ENCODE peak calls at places on chromosomes 4 and X, in eight cellular contexts. One of them, this sample, is unnamed. For H3K36me3, the result is how much of the 10 kb centered on the place peaks cover.

GRCh38 chr4:6331018-6331417 is 61.4 kb downstream of the WFS1 start:
- DNase-seq in suprapubic skin: no peak
- DNase-seq in cardiac muscle cell: peak
- DNase-seq in GM23338: peak
- DNase-seq in fibroblast of lung: no peak
- DNase-seq in left ventricle myocardium inferior: no peak
- DNase-seq in adrenal gland: no peak
- DNase-seq in mammary epithelial cell: no peak
- DNase-seq in this sample: peak

GRCh38 chr4:109826719-109827118 is 1.1 kb upstream of the RRH start:
- DNase-seq in cardiac muscle cell: peak
- DNase-seq in left ventricle myocardium inferior: no peak
- DNase-seq in mammary epithelial cell: no peak
- DNase-seq in suprapubic skin: no peak
- DNase-seq in adrenal gland: no peak
- DNase-seq in fibroblast of lung: peak
- DNase-seq in GM23338: peak
- DNase-seq in this sample: no peak

GRCh38 chr4:87420431-87420830 is 1.9 kb upstream of the NUDT9 start:
- DNase-seq in GM23338: no peak
- DNase-seq in cardiac muscle cell: no peak
- DNase-seq in adrenal gland: no peak
- DNase-seq in fibroblast of lung: no peak
- DNase-seq in mammary epithelial cell: no peak
- DNase-seq in left ventricle myocardium inferior: no peak
- DNase-seq in suprapubic skin: no peak
- DNase-seq in this sample: no peak

GRCh38 chrX:132071260-132071659 is 48.2 kb downstream of the STK26 start:
- DNase-seq in mammary epithelial cell: peak
- DNase-seq in adrenal gland: no peak
- DNase-seq in fibroblast of lung: peak
- DNase-seq in suprapubic skin: no peak
- DNase-seq in cardiac muscle cell: peak
- DNase-seq in left ventricle myocardium inferior: no peak
- DNase-seq in GM23338: peak
- DNase-seq in this sample: peak

GRCh38 chr4:102794999-102795398 is 32.4 kb downstream of the UBE2D3 start:
- DNase-seq in adrenal gland: no peak
- DNase-seq in left ventricle myocardium inferior: no peak
- DNase-seq in suprapubic skin: no peak
- DNase-seq in GM23338: no peak
- DNase-seq in mammary epithelial cell: no peak
- DNase-seq in fibroblast of lung: no peak
- DNase-seq in cardiac muscle cell: no peak
- DNase-seq in this sample: no peak

GRCh38 chr4:20773144-20773997 is 73.1 kb downstream of the PACRGL start:
- DNase-seq in fibroblast of lung: peak
- DNase-seq in cardiac muscle cell: peak
- DNase-seq in GM23338: peak
- DNase-seq in suprapubic skin: no peak
- DNase-seq in left ventricle myocardium inferior: no peak
- DNase-seq in mammary epithelial cell: peak
- DNase-seq in adrenal gland: peak
- DNase-seq in this sample: peak

GRCh38 chrX:27633328-27633727 is 43.2 kb downstream of the DCAF8L2 start:
- DNase-seq in left ventricle myocardium inferior: no peak
- DNase-seq in adrenal gland: no peak
- DNase-seq in mammary epithelial cell: no peak
- DNase-seq in suprapubic skin: no peak
- DNase-seq in GM23338: no peak
- DNase-seq in fibroblast of lung: no peak
- DNase-seq in cardiac muscle cell: no peak
- DNase-seq in this sample: no peak

GRCh38 chr4:20625460-20625859 is 74.8 kb upstream of the PACRGL start:
- DNase-seq in mammary epithelial cell: no peak
- DNase-seq in cardiac muscle cell: no peak
- DNase-seq in adrenal gland: no peak
- DNase-seq in left ventricle myocardium inferior: no peak
- DNase-seq in fibroblast of lung: no peak
- DNase-seq in suprapubic skin: no peak
- DNase-seq in GM23338: no peak
- DNase-seq in this sample: no peak

GRCh38 chr4:84298023-84298718 is 200.9 kb downstream of the NKX6-1 start:
- DNase-seq in GM23338: no peak
- DNase-seq in suprapubic skin: no peak
- DNase-seq in mammary epithelial cell: no peak
- DNase-seq in fibroblast of lung: no peak
- DNase-seq in cardiac muscle cell: no peak
- DNase-seq in left ventricle myocardium inferior: no peak
- DNase-seq in adrenal gland: no peak
- DNase-seq in this sample: no peak

GRCh38 chr4:145709843-145710242 is 29.9 kb downstream of the C4orf51 start:
- DNase-seq in cardiac muscle cell: peak
- DNase-seq in left ventricle myocardium inferior: no peak
- DNase-seq in adrenal gland: no peak
- DNase-seq in GM23338: no peak
- DNase-seq in suprapubic skin: no peak
- DNase-seq in mammary epithelial cell: peak
- DNase-seq in fibroblast of lung: peak
- DNase-seq in this sample: no peak

DNA sequence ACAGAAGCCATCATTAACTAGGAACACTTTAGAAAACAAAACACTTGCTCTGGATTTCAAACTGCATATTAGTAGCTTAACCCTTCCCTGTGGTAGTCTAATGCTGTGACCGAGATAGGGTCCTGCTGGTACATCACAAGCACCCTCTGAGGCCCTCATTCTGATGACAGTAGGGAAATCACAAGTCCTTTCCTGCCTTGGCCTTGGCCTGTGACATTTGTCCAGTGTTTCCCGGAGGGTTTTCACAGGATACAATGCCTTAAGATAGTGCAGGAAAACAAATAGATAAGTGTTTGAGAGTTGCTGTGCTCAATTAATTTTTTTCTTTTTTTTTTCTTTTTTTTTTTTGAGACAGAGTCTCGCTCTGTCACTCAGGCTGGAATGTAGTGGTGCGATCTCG is 29.0 kb downstream of the SYAP1 start:
- DNase-seq in fibroblast of lung: no peak
- DNase-seq in left ventricle myocardium inferior: no peak
- DNase-seq in GM23338: no peak
- DNase-seq in suprapubic skin: no peak
- DNase-seq in mammary epithelial cell: no peak
- DNase-seq in cardiac muscle cell: no peak
- DNase-seq in adrenal gland: no peak
- DNase-seq in this sample: no peak
- H3K36me3 ChIP-seq in fibroblast of lung: under half
- H3K36me3 ChIP-seq in left ventricle myocardium inferior: under half
- H3K36me3 ChIP-seq in GM23338: under half
- H3K36me3 ChIP-seq in suprapubic skin: under half
- H3K36me3 ChIP-seq in mammary epithelial cell: under half
- H3K36me3 ChIP-seq in cardiac muscle cell: under half
- H3K36me3 ChIP-seq in adrenal gland: under half
- H3K36me3 ChIP-seq in this sample: under half

GRCh38 chr4:89753601-89754066 is 83.3 kb downstream of the SNCA start:
- DNase-seq in GM23338: no peak
- DNase-seq in suprapubic skin: no peak
- DNase-seq in left ventricle myocardium inferior: no peak
- DNase-seq in fibroblast of lung: peak
- DNase-seq in mammary epithelial cell: peak
- DNase-seq in cardiac muscle cell: peak
- DNase-seq in adrenal gland: no peak
- DNase-seq in this sample: peak

GRCh38 chr4:89757154-89757723 is 79.7 kb downstream of the SNCA start:
- DNase-seq in suprapubic skin: no peak
- DNase-seq in left ventricle myocardium inferior: no peak
- DNase-seq in mammary epithelial cell: no peak
- DNase-seq in cardiac muscle cell: no peak
- DNase-seq in fibroblast of lung: no peak
- DNase-seq in GM23338: no peak
- DNase-seq in adrenal gland: no peak
- DNase-seq in this sample: no peak

GRCh38 chr4:89755210-89755609 is 81.8 kb downstream of the SNCA start:
- DNase-seq in left ventricle myocardium inferior: no peak
- DNase-seq in GM23338: peak
- DNase-seq in cardiac muscle cell: peak
- DNase-seq in mammary epithelial cell: no peak
- DNase-seq in adrenal gland: no peak
- DNase-seq in suprapubic skin: no peak
- DNase-seq in fibroblast of lung: peak
- DNase-seq in this sample: no peak

GRCh38 chr4:89752932-89753598 is 83.9 kb downstream of the SNCA start:
- DNase-seq in cardiac muscle cell: peak
- DNase-seq in left ventricle myocardium inferior: no peak
- DNase-seq in GM23338: no peak
- DNase-seq in fibroblast of lung: peak
- DNase-seq in suprapubic skin: no peak
- DNase-seq in mammary epithelial cell: peak
- DNase-seq in adrenal gland: peak
- DNase-seq in this sample: no peak

DNA sequence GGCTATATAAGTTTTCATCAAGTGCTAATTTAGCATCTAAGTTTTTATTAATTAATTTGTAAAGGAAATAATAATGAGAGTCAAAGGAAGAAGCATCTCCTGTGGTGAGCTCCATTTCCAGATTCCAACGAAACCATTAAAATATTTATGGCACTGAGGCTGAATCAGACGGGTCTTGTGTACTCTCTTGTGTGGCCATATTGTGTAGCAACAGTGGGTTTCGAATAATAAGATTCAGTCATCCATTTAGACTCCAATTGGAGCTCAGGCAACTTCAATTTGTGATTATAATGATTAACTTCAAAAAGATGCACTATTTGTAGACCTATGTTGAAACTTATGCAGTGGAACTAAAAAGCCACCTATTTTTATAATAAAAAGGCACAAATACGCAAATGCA is 82.4 kb downstream of the SNCA start:
- DNase-seq in adrenal gland: no peak
- DNase-seq in suprapubic skin: no peak
- DNase-seq in GM23338: no peak
- DNase-seq in cardiac muscle cell: no peak
- DNase-seq in mammary epithelial cell: no peak
- DNase-seq in left ventricle myocardium inferior: no peak
- DNase-seq in fibroblast of lung: peak
- DNase-seq in this sample: no peak
- H3K27ac ChIP-seq in adrenal gland: no peak
- H3K27ac ChIP-seq in suprapubic skin: peak
- H3K27ac ChIP-seq in GM23338: no peak
- H3K27ac ChIP-seq in cardiac muscle cell: no peak
- H3K27ac ChIP-seq in mammary epithelial cell: peak
- H3K27ac ChIP-seq in left ventricle myocardium inferior: no peak
- H3K27ac ChIP-seq in fibroblast of lung: peak
- H3K27ac ChIP-seq in this sample: no peak

GRCh38 chr4:169136330-169136729 is 126.3 kb upstream of the CBR4 start:
- DNase-seq in adrenal gland: no peak
- DNase-seq in cardiac muscle cell: no peak
- DNase-seq in fibroblast of lung: no peak
- DNase-seq in mammary epithelial cell: no peak
- DNase-seq in left ventricle myocardium inferior: no peak
- DNase-seq in suprapubic skin: no peak
- DNase-seq in GM23338: no peak
- DNase-seq in this sample: no peak

GRCh38 chr4:169133932-169134331 is 123.9 kb upstream of the CBR4 start:
- DNase-seq in suprapubic skin: no peak
- DNase-seq in cardiac muscle cell: no peak
- DNase-seq in GM23338: no peak
- DNase-seq in fibroblast of lung: no peak
- DNase-seq in left ventricle myocardium inferior: no peak
- DNase-seq in mammary epithelial cell: no peak
- DNase-seq in adrenal gland: no peak
- DNase-seq in this sample: no peak

GRCh38 chr4:169136796-169137554 is 126.9 kb upstream of the CBR4 start:
- DNase-seq in suprapubic skin: no peak
- DNase-seq in cardiac muscle cell: no peak
- DNase-seq in left ventricle myocardium inferior: no peak
- DNase-seq in adrenal gland: no peak
- DNase-seq in fibroblast of lung: no peak
- DNase-seq in mammary epithelial cell: no peak
- DNase-seq in GM23338: no peak
- DNase-seq in this sample: peak

GRCh38 chr4:169137555-169137920 is 127.5 kb upstream of the CBR4 start:
- DNase-seq in mammary epithelial cell: no peak
- DNase-seq in adrenal gland: no peak
- DNase-seq in fibroblast of lung: no peak
- DNase-seq in left ventricle myocardium inferior: no peak
- DNase-seq in cardiac muscle cell: no peak
- DNase-seq in GM23338: no peak
- DNase-seq in suprapubic skin: no peak
- DNase-seq in this sample: no peak

DNA sequence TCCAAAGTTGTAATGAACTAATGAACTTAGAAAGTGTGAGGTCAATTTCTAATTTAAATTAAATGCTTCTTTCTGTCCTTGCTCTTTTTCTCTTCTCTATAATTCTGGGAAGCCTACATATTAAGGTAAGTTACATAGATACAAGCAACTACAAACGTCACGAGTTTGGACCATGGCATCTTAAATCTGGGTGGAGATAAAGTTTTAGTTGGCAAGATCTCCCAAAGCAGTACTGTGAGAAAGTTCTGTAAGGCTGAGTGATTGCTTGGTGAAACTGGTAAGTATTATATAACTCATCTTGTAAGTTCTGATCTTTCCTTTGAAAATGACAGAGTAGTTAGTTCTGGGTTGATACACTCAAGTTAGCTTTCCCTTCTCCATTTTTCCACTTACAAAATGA is 125.7 kb upstream of the CBR4 start:
- DNase-seq in GM23338: no peak
- DNase-seq in cardiac muscle cell: no peak
- DNase-seq in left ventricle myocardium inferior: no peak
- DNase-seq in adrenal gland: no peak
- DNase-seq in mammary epithelial cell: no peak
- DNase-seq in fibroblast of lung: no peak
- DNase-seq in suprapubic skin: no peak
- DNase-seq in this sample: no peak
- H3K36me3 ChIP-seq in GM23338: under half
- H3K36me3 ChIP-seq in cardiac muscle cell: under half
- H3K36me3 ChIP-seq in left ventricle myocardium inferior: under half
- H3K36me3 ChIP-seq in adrenal gland: under half
- H3K36me3 ChIP-seq in mammary epithelial cell: under half
- H3K36me3 ChIP-seq in fibroblast of lung: under half
- H3K36me3 ChIP-seq in suprapubic skin: under half
- H3K36me3 ChIP-seq in this sample: under half

DNA sequence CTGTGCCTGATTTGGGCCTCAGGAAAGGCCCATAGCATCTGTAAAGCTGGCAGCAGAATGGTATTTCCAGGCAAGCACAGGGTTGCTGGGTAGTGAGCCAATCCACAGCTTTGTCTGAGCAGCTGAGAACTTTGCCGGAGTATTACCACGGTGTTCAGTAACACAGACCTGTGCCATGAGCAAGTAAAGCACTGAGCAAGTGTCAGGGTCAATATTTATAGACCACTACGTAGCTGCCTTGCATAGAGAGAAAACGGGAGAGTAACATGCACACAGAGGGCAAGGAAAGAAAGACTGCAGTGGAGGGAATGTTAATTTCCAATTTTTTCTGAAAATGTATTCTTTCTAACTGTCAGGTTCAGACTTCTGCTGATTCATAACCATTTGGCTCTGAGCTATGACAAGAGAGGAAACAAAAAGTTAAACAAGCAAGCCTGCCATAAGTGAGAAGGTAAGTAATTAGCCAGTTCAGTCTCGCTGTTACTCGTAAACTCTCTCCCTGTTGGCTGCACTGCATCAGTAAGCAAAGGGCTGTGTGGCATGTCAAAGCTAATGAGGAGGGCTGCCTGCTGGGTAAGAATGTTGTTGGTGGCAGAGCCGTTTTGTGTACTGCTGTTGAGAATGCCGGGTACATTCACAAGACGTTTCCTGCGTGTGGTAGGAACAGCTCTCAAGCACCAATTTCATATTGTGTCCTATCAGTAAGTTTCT is 238.1 kb downstream of the BMPR1B start:
- DNase-seq in cardiac muscle cell: peak
- DNase-seq in left ventricle myocardium inferior: no peak
- DNase-seq in GM23338: peak
- DNase-seq in suprapubic skin: no peak
- DNase-seq in fibroblast of lung: peak
- DNase-seq in adrenal gland: no peak
- DNase-seq in mammary epithelial cell: peak
- DNase-seq in this sample: no peak
- H3K27ac ChIP-seq in cardiac muscle cell: no peak
- H3K27ac ChIP-seq in left ventricle myocardium inferior: peak
- H3K27ac ChIP-seq in GM23338: peak
- H3K27ac ChIP-seq in suprapubic skin: no peak
- H3K27ac ChIP-seq in fibroblast of lung: no peak
- H3K27ac ChIP-seq in adrenal gland: no peak
- H3K27ac ChIP-seq in mammary epithelial cell: no peak
- H3K27ac ChIP-seq in this sample: no peak

This sample was measured in small intestine.